ENCODE peak calls at places on chromosome 20, in five cellular contexts. S is H9, P is neuronal stem cell, Y is H1, T is IMR-90. Q is an unnamed sample.

GRCh38 chr20:2093200-2093781 is 8.3 kb upstream of the STK35 start:
- DNase-seq in T (no peak), S (peak), Y (peak), P (no peak), Q (no peak)

GRCh38 chr20:50379049-50379990 is 130.9 kb upstream of the PTPN1 start:
- DNase-seq in T (peak), S (no peak), Y (no peak), P (no peak), Q (peak)

GRCh38 chr20:31605902-31606677 is 1.0 kb downstream of the ID1 start:
- DNase-seq in S (peak), T (no peak), P (no peak), Y (no peak), Q (peak)

GRCh38 chr20:47453167-47453782 is 48.4 kb upstream of the NCOA3 start:
- DNase-seq in T (peak), P (no peak), S (no peak), Y (no peak), Q (peak)

GRCh38 chr20:13231031-13231752 is 10.1 kb downstream of the ISM1 start:
- DNase-seq in S (no peak), Y (no peak), P (no peak), T (peak), Q (no peak)

GRCh38 chr20:36154696-36155628 is at the start of gene EPB41L1:
- DNase-seq in Y (peak), T (no peak), P (no peak), S (peak), Q (peak)

GRCh38 chr20:56278205-56278604 is 29.7 kb downstream of the MC3R start:
- DNase-seq in T (no peak), Y (no peak), S (no peak), P (no peak), Q (no peak)

GRCh38 chr20:62027116-62027515 is 38.6 kb downstream of the TAF4 start:
- DNase-seq in T (peak), P (no peak), S (no peak), Y (no peak), Q (no peak)

GRCh38 chr20:51631011-51631950 is 88.8 kb upstream of the NFATC2 start:
- DNase-seq in Y (no peak), T (peak), P (no peak), S (no peak), Q (peak)

GRCh38 chr20:13262701-13263335 is 41.7 kb downstream of the ISM1 start:
- DNase-seq in S (no peak), T (no peak), Y (no peak), P (no peak), Q (no peak)

GRCh38 chr20:56429496-56429895 is 17.4 kb downstream of the CASS4 start:
- DNase-seq in Y (no peak), P (no peak), S (no peak), T (peak), Q (peak)

GRCh38 chr20:59007758-59008511 is 881 bp upstream of the CTSZ start:
- DNase-seq in Y (no peak), P (no peak), T (no peak), S (no peak), Q (no peak)

GRCh38 chr20:59499863-59500262 is 104.5 kb upstream of the PHACTR3 start:
- DNase-seq in P (no peak), Y (no peak), S (no peak), T (no peak), Q (no peak)

GRCh38 chr20:31853481-31853880 is 8.1 kb upstream of the FOXS1 start:
- DNase-seq in T (no peak), S (no peak), P (no peak), Y (no peak), Q (no peak)

GRCh38 chr20:60823001-60823649 is 428.9 kb upstream of the CDH4 start:
- DNase-seq in T (no peak), P (no peak), S (no peak), Y (no peak), Q (no peak)

GRCh38 chr20:56617489-56617888 is 11.6 kb upstream of the TFAP2C start:
- DNase-seq in T (no peak), S (no peak), P (no peak), Y (no peak), Q (no peak)

GRCh38 chr20:35953411-35954199 is 697 bp downstream of the SCAND1 start:
- DNase-seq in S (peak), P (no peak), T (peak), Y (peak), Q (no peak)

GRCh38 chr20:59667131-59667530 is 62.8 kb downstream of the PHACTR3 start:
- DNase-seq in Y (no peak), T (no peak), S (no peak), P (no peak), Q (no peak)

GRCh38 chr20:3510110-3510509 is 39.3 kb downstream of the ATRN start:
- DNase-seq in P (no peak), Y (no peak), T (no peak), S (no peak), Q (no peak)

GRCh38 chr20:17542481-17542880 is 11.3 kb upstream of the BFSP1 start:
- DNase-seq in Y (no peak), P (no peak), S (no peak), T (no peak), Q (no peak)

GRCh38 chr20:3080939-3081388 is 3.6 kb downstream of the AVP start:
- DNase-seq in Y (no peak), P (no peak), T (peak), S (no peak), Q (no peak)

GRCh38 chr20:57346477-57346876 is 4.6 kb upstream of the RAE1 start:
- DNase-seq in S (peak), T (peak), Y (peak), P (peak), Q (peak)

GRCh38 chr20:24879875-24880274 is 69.2 kb upstream of the CST7 start:
- DNase-seq in T (no peak), Y (no peak), S (no peak), P (no peak), Q (no peak)
- H4K8ac ChIP-seq in T (no peak), Y (no peak), S (no peak), P (no peak), Q (no peak)

DNA sequence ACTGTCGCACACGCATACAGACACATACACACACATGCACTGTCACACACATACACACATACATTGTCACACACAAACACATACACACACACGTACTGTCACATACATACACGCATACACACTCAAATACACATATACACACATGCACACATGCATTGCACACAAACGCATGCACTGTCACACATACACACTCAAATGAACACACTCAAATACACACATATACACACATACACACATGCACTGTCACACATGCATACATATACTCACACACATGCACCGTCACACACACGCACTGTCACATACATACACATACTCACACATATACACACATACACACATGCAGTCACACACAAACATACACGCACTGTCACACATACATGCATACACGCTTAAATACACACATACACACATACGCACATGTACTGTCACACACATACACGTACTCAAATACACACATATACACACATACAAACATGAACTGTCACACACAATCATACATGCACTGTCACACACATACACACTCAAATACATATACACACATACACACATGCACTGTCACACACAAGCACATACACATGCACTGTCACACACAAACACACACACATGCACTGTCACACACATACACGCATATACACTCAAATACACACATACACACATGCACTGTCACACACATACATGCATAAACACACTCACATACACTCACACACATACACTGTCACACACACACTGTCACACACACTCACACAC is 548.6 kb upstream of the BTBD3 start:
- DNase-seq in P (no peak), Y (no peak), S (no peak), T (no peak), Q (no peak)
- H2AK5ac ChIP-seq in P (no peak), Y (peak), S (no peak), T (peak), Q (no peak)

DNA sequence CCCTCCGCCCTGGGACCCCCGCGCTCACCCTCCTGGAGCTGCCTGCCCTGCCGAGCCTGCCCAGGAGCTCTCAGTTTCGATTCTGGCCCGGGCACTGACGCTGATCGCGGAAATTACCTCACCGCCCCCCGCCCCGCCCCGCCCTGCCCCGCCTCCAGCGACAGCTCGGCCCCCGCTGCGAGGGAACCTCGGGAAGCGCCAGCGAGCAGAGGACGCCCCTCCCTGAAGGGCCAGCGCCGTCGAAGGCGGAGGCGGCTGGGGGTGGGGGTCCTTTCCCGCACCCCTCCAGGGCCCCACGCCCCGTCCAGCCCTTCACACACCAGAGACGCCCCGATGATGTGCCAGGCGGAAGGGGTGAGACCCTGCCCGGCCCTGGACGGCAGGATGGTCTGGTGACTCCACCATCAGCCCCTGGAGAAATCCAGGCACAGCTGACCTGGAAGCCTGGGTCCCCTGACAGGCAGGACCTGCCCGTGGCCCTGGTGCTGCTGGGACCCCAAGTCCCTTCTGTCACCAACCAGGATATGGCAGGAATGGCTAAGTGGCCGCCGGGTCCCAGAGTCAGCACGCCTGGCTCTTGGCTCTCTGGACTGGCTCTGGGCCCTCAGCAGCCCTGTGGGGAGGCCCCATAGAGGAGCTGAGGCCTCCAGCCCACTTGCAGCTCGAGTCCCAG is at the start of gene HELZ2:
- DNase-seq in Y (peak), S (peak), T (peak), P (peak), Q (peak)
- H4K8ac ChIP-seq in Y (peak), S (no peak), T (peak), P (no peak), Q (peak)

DNA sequence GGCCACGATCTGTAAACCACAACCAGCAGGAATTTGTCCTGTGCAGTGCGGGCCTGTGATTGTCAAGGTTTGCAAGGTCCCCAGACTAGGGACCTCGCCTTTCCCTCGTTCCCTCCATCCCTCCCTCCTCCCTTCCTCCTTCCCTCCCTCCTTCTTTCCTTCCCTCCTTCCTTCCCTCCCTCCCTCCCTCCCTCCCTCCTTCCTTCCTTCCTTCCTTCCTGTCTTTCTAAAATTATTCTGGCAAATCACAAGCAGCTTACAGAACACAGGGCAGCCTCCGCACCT is 205.2 kb upstream of the RIN2 start:
- DNase-seq in P (no peak), S (no peak), T (no peak), Y (no peak), Q (no peak)
- H2AK5ac ChIP-seq in P (no peak), S (no peak), T (no peak), Y (no peak), Q (no peak)

GRCh38 chr20:23111307-23111943 is 25.3 kb upstream of the CD93 start:
- DNase-seq in S (no peak), T (no peak), P (no peak), Y (no peak), Q (no peak)
- H4K8ac ChIP-seq in S (no peak), T (no peak), P (no peak), Y (no peak), Q (no peak)

DNA sequence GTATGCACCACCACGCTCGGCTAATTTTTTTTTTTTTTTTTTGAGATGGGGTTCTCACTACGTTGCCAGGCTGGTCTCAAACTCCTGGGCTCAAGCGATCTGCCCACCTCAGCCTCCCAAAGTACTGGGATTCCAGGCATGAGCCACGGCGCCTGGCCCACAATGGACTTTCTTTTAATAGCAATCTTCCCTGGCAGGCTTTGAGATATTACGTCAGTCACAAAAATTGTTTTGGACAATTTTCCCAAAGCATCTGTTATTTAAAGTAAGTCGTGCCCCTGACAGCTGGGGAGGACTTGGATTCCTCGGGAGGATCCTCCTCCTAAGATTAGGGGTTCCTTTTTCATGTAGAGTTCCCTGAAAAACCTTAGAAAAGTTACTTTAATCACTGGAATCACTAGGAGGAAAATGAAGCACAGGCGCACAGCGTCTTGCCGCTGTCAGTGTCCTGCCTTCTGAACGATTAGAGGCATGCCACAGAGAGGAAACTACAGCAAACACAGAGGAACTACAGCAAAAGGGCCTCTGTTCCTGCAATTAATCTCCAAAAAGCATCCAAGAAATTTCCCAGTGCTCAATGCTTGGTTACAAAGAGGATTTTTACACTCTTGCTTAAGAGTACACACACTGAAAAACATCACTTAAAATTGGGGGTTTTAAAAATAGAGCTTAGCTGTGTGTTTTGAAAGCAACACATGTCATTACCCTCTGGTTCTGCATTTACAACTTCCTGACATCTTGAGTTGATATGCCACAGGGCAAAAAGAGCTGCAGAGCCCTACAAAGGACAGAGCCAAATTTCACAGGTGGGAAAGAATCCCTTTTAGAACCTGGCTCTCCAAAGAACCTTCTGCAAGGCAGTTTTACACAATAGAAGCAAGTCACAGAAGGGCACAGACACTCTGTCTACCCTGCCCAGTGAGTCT is 4.5 kb downstream of the ACSS1 start:
- DNase-seq in S (no peak), T (peak), P (no peak), Y (no peak), Q (no peak)
- H2AK5ac ChIP-seq in S (no peak), T (no peak), P (no peak), Y (no peak), Q (no peak)